ENCODE peak calls at places on chromosome 11, in five cellular contexts. Y is sigmoid colon, F is IMR-90, V is right atrium auricular region, C is epithelial cell of esophagus. L is an unnamed sample.

GRCh38 chr11:79487412-79487811 is 46.6 kb upstream of the TENM4 start:
- DNase-seq in V (no peak), F (no peak), Y (no peak), C (no peak), L (no peak)

GRCh38 chr11:65298131-65298535 is 16.5 kb upstream of the CDC42EP2 start:
- DNase-seq in C (no peak), V (peak), F (peak), Y (peak), L (no peak)

GRCh38 chr11:47886096-47886495 is 37.9 kb upstream of the NUP160 start:
- DNase-seq in Y (peak), V (no peak), F (peak), C (peak), L (no peak)

GRCh38 chr11:10374386-10374785 is 69.5 kb downstream of the ADM start:
- DNase-seq in F (peak), C (no peak), V (no peak), Y (no peak), L (no peak)

GRCh38 chr11:63917685-63918523 is 940 bp upstream of the RCOR2 start:
- DNase-seq in C (peak), F (no peak), Y (peak), V (peak), L (no peak)

GRCh38 chr11:69438286-69438920 is 43.1 kb upstream of the LINC01488 start:
- DNase-seq in F (no peak), V (no peak), C (no peak), Y (no peak), L (no peak)

GRCh38 chr11:44133335-44133946 is 38.0 kb downstream of the EXT2 start:
- DNase-seq in V (no peak), C (peak), Y (no peak), F (peak), L (no peak)

GRCh38 chr11:128530119-128531091 is 57.0 kb downstream of the ETS1 start:
- DNase-seq in V (no peak), C (peak), F (peak), Y (peak), L (peak)

GRCh38 chr11:92504004-92504403 is 279.4 kb downstream of the FAT3 start:
- DNase-seq in Y (no peak), V (no peak), F (no peak), C (no peak), L (no peak)

GRCh38 chr11:75314771-75315438 is 36.6 kb downstream of the ARRB1 start:
- DNase-seq in Y (peak), F (no peak), C (no peak), V (no peak), L (no peak)

GRCh38 chr11:78212586-78213371 is 24.1 kb downstream of the USP35 start:
- DNase-seq in Y (peak), V (no peak), C (no peak), F (peak), L (no peak)

GRCh38 chr11:96337541-96338530 is 5.2 kb downstream of the MAML2 start:
- DNase-seq in C (peak), F (peak), Y (no peak), V (no peak), L (no peak)
- H3K4me3 ChIP-seq in C (no peak), F (no peak), Y (no peak), V (peak), L (peak)

DNA sequence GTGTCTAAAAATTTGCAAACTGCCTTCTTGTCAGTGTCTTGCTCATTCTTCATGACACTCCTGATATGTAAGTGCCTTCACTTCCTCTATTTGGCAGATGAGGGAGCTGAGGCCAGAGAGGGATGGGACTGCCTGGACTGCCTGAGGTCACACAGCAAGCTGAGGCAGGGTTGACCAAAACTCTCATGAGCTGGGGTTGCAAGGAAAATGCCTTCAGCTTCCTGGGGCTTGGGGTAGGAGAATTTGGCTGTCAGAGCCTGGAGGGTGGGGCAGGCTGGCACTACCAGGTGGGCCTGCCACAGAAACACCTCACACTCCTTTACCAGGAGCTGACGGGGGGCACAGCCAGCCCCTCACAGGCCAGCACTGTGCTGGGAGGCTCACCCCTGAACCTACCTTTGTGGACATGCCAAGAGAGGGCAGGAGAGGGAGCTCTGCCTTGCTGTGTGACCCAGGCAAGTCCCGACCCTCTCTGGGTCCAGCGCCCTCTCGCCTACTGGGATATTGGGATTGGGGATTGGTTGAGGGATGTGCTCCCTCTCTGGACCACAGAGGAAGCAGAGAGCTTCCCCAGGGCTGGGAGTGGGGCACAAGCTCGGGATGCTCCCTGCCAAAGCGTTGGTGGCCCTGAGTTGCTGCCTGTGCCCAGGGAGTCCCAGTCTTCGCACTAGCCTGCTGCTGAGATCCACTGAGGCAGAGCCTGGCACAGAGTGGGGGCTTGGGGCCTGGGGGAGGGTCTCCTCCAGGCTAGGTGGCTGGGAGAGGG is 1.9 kb upstream of the P2RY6 start:
- DNase-seq in Y (peak), V (peak), F (no peak), C (no peak), L (no peak)
- TF ChIP-seq CTCF in Y (no peak), V (no peak), F (no peak), C (no peak), L (no peak)

DNA sequence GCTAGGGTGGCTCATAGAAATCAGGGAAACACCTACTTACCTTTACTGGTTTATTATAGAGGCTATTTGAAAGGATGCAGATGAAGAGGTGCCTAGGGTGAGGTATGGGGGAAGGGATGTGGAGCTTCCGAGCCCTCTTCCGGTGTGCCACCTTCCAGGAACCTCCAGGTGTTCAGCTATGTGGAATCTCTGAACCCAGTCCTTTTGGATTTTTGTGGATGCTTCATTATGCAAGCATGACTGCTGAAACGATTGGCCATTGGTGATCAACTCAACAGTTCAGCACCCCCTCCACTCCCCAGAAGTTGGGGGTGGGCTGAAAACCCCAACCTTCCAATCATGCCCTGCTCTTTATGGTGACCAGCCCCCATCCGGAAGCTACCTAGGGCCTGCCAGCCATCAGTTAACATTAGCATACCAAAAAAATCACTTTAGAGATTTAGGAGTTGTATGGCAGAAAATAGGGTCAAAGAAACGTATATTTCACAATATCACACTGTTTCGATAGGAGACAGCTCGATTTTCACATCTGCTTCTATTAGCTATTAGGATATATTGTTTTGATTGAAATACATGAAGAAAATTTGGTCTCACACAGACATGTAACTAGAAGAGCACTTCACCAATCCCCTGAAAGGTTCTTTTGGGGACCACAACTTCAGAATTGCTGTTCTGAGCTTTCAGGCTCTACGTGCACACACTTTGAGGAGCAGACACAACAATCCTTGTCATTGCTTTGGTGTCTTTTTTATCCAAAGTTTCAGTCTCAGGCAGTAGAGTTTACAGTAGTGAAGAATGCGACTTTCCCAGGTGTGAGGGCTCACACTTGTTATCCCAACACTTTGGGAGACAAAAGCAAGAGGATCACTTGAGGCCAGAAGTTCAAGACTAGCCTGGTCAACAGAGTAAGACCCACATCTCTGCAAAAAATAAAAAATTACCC is 3.3 kb upstream of the POLR2G start:
- DNase-seq in F (no peak), V (no peak), C (no peak), Y (no peak), L (no peak)
- H3K4me3 ChIP-seq in F (no peak), V (no peak), C (no peak), Y (no peak), L (no peak)

DNA sequence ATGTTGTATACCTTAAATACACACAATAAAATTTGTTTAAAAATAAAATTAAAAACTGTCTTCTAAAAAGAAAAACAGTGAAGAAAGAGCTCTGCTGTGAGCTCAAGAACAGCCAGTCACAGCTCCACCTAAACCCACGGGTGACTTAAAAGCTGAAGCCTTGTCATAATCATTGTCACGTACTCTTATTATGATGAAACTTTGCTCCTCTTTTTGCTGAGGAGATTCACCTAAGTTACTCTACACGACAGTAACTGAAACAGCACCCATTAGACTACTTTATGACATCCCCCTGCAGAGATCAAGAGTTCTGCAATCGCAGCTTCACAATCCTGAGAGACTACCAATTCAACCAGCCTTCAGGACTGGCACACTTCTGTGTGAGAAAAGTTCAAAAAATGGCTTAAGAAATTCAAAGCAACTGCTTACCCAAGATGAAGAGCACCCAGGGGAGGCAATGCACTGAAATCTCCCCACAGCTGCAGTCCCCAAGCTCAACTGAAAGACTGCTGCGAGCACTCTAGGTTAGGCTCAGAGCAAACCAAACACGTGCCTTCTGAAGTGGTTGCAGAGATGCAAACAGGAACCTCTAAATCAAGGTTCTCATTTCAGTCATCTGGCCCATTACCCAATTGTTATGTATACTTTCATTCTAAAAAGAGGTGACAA is at the start of gene JAML:
- DNase-seq in C (no peak), Y (no peak), V (no peak), F (no peak), L (no peak)
- TF ChIP-seq CTCF in C (no peak), Y (no peak), V (no peak), F (no peak), L (no peak)

DNA sequence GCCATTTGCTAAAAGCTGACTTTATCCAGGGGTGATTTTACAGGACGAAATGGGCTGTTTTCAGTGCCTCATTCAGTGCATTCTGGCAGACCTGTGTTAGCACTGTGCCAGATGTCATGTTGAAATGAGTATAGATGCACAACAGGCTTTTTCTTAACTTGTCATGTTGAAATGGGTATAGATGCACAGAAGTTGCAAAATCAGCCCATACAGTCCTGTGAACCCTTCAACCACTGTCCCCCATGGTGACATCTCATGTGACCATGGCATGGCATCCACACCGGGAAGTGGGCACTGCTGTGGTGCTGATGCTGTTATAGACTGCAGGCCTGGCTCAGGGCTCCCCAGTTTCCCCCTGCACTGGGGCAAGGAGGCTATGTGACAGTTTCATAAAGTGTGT is 2.5 kb downstream of the TALDO1 start:
- DNase-seq in C (no peak), Y (no peak), V (no peak), F (no peak), L (no peak)
- H3K4me3 ChIP-seq in C (no peak), Y (no peak), V (no peak), F (no peak), L (peak)

GRCh38 chr11:2814751-2815150 is 70.8 kb downstream of the CDKN1C start:
- DNase-seq in F (no peak), C (no peak), Y (no peak), V (no peak), L (no peak)

GRCh38 chr11:2817431-2817830 is 68.1 kb downstream of the CDKN1C start:
- DNase-seq in C (no peak), F (no peak), V (no peak), Y (no peak), L (no peak)

GRCh38 chr11:2816517-2816916 is 69.1 kb downstream of the CDKN1C start:
- DNase-seq in V (no peak), Y (no peak), F (no peak), C (no peak), L (no peak)

GRCh38 chr11:2816941-2817421 is 68.6 kb downstream of the CDKN1C start:
- DNase-seq in Y (peak), V (no peak), F (peak), C (no peak), L (no peak)

GRCh38 chr11:2815762-2816496 is 69.6 kb downstream of the CDKN1C start:
- DNase-seq in V (no peak), F (no peak), C (no peak), Y (no peak), L (no peak)
- TF ChIP-seq CTCF in V (no peak), F (no peak), C (no peak), Y (no peak), L (no peak)

GRCh38 chr11:124068711-124069110 is 27.6 kb upstream of the OR10G7 start:
- DNase-seq in Y (no peak), C (no peak), V (no peak), F (no peak), L (no peak)

GRCh38 chr11:124072147-124072546 is 31.0 kb upstream of the OR10G7 start:
- DNase-seq in C (no peak), V (no peak), F (no peak), Y (no peak), L (no peak)

GRCh38 chr11:124070906-124071621 is 29.9 kb upstream of the OR10G7 start:
- DNase-seq in Y (peak), V (peak), F (peak), C (peak), L (no peak)

GRCh38 chr11:124071622-124071948 is 30.5 kb upstream of the OR10G7 start:
- DNase-seq in F (no peak), V (no peak), C (no peak), Y (no peak), L (no peak)

GRCh38 chr11:124069429-124070401 is 28.6 kb upstream of the OR10G7 start:
- DNase-seq in C (peak), V (no peak), Y (no peak), F (peak), L (no peak)
- H3K4me3 ChIP-seq in C (peak), V (peak), Y (peak), F (peak), L (peak)

GRCh38 chr11:504994-505344 is 2.1 kb downstream of the RNH1 start:
- DNase-seq in V (no peak), Y (no peak), F (no peak), C (no peak), L (no peak)

GRCh38 chr11:504053-504993 is 2.7 kb downstream of the RNH1 start:
- DNase-seq in C (peak), Y (no peak), F (no peak), V (peak), L (no peak)

GRCh38 chr11:506950-507726 is at the start of gene RNH1:
- DNase-seq in C (peak), Y (peak), V (peak), F (peak), L (peak)

GRCh38 chr11:507727-508515 is 879 bp upstream of the RNH1 start:
- DNase-seq in C (no peak), V (no peak), Y (no peak), F (no peak), L (no peak)

GRCh38 chr11:506238-506949 is 648 bp downstream of the RNH1 start:
- DNase-seq in Y (peak), V (peak), C (peak), F (peak), L (peak)
- TF ChIP-seq CTCF in Y (no peak), V (no peak), C (no peak), F (no peak), L (no peak)

GRCh38 chr11:96161271-96162089 is 181.5 kb downstream of the MAML2 start:
- DNase-seq in Y (no peak), V (no peak), C (no peak), F (peak), L (no peak)
- H3K4me3 ChIP-seq in Y (no peak), V (no peak), C (no peak), F (no peak), L (no peak)

L was measured in thoracic aorta.